ENCODE peak calls at places on chromosome 16, in four cellular contexts. G is K562, Z is GM12878, N is HepG2. B is an unnamed sample.

GRCh38 chr16:56869513-56870270 is 4.7 kb downstream of the SLC12A3 start:
- DNase-seq in G (peak; percentile 81), Z (no peak), N (peak; percentile 77), B (peak; percentile 34)

GRCh38 chr16:31476305-31477219 is 4.6 kb downstream of the TGFB1I1 start:
- DNase-seq in G (peak; percentile 94), Z (no peak), N (peak; percentile 63), B (no peak)

GRCh38 chr16:64773638-64774037 is 348.2 kb downstream of the CDH11 start:
- DNase-seq in Z (no peak), G (no peak), N (no peak), B (no peak)

GRCh38 chr16:50908468-50908867 is 166.6 kb downstream of the CYLD start:
- DNase-seq in G (no peak), Z (no peak), N (no peak), B (no peak)

GRCh38 chr16:80544326-80544725 is 3.5 kb downstream of the DYNLRB2 start:
- DNase-seq in Z (no peak), G (no peak), N (no peak), B (no peak)

GRCh38 chr16:20181386-20181785 is 107.7 kb upstream of the GPR139 start:
- DNase-seq in N (no peak), Z (no peak), G (no peak), B (no peak)

GRCh38 chr16:80040413-80040812 is 439.9 kb upstream of the MAF start:
- DNase-seq in Z (no peak), G (no peak), N (no peak), B (no peak)

GRCh38 chr16:58366247-58367031 is 25.8 kb upstream of the GINS3 start:
- DNase-seq in Z (no peak), G (peak; percentile 18), N (peak; percentile 6), B (no peak)

GRCh38 chr16:67186550-67186950 is 2.8 kb upstream of the MATCAP1 start:
- DNase-seq in N (no peak), G (no peak), Z (no peak), B (no peak)

GRCh38 chr16:3004319-3004718 is 8.4 kb upstream of the CLDN9 start:
- DNase-seq in Z (no peak), N (no peak), G (no peak), B (no peak)

GRCh38 chr16:4972938-4973587 is 14.9 kb downstream of the SEC14L5 start:
- DNase-seq in Z (no peak), G (no peak), N (no peak), B (no peak)

GRCh38 chr16:4846503-4846900 is 586 bp downstream of the GLYR1 start:
- DNase-seq in Z (no peak), N (peak; percentile 35), G (peak; percentile 22), B (peak; percentile 47)

GRCh38 chr16:4266372-4266771 is 6.5 kb downstream of the TFAP4 start:
- DNase-seq in Z (no peak), N (peak; percentile 40), G (peak; percentile 84), B (peak; percentile 50)

GRCh38 chr16:66364117-66364958 is 2.2 kb upstream of the CDH5 start:
- DNase-seq in N (no peak), G (no peak), Z (no peak), B (no peak)

GRCh38 chr16:50622029-50622428 is 59.1 kb downstream of the SNX20 start:
- DNase-seq in G (no peak), Z (no peak), N (no peak), B (no peak)

GRCh38 chr16:58755989-58756649 is 22.0 kb upstream of the GOT2 start:
- DNase-seq in N (peak; percentile 81), Z (no peak), G (peak; percentile 67), B (peak; percentile 74)

GRCh38 chr16:65782537-65783290 is 583.8 kb upstream of the CDH5 start:
- DNase-seq in Z (no peak), G (no peak), N (no peak), B (no peak)

GRCh38 chr16:50395763-50396710 is 27.2 kb upstream of the BRD7 start:
- DNase-seq in G (no peak), N (no peak), Z (no peak), B (no peak)

GRCh38 chr16:9192746-9193145 is 101.3 kb downstream of the HAPSTR1 start:
- DNase-seq in Z (no peak), N (no peak), G (no peak), B (no peak)

GRCh38 chr16:4086153-4086552 is 30.1 kb downstream of the ADCY9 start:
- DNase-seq in Z (no peak), G (no peak), N (no peak), B (no peak)

GRCh38 chr16:25823891-25824290 is 132.1 kb downstream of the HS3ST4 start:
- DNase-seq in N (no peak), G (no peak), Z (no peak), B (no peak)

GRCh38 chr16:84156342-84156784 is 11.3 kb downstream of the DNAAF1 start:
- DNase-seq in G (no peak), Z (no peak), N (no peak), B (no peak)

GRCh38 chr16:27474921-27475320 is 72.9 kb downstream of the IL21R start:
- DNase-seq in Z (no peak), N (no peak), G (no peak), B (no peak)

GRCh38 chr16:8741636-8742427 is 55.6 kb downstream of the TMEM186 start:
- DNase-seq in N (no peak), G (no peak), Z (no peak), B (no peak)

GRCh38 chr16:79754081-79754872 is 153.7 kb upstream of the MAF start:
- DNase-seq in Z (no peak), G (no peak), N (no peak), B (no peak)

GRCh38 chr16:20613471-20613887 is 37.3 kb upstream of the ACSM2B start:
- DNase-seq in Z (no peak), N (no peak), G (no peak), B (no peak)

GRCh38 chr16:28308794-28309535 is 16.6 kb downstream of the SBK1 start:
- DNase-seq in Z (no peak), N (no peak), G (no peak), B (no peak)

GRCh38 chr16:27472091-27473020 is 70.4 kb downstream of the IL21R start:
- DNase-seq in Z (no peak), G (no peak), N (no peak), B (no peak)

GRCh38 chr16:31080756-31081419 is 6.7 kb downstream of the ZNF646 start:
- DNase-seq in Z (no peak), G (no peak), N (no peak), B (no peak)

GRCh38 chr16:54143934-54144333 is 142.7 kb downstream of the IRX3 start:
- DNase-seq in G (no peak), Z (no peak), N (no peak), B (no peak)

GRCh38 chr16:12752159-12752558 is 51.5 kb downstream of the CPPED1 start:
- DNase-seq in G (no peak), N (no peak), Z (no peak), B (no peak)
- TF ChIP-seq BHLHE40 in G (no peak), N (no peak), Z (no peak), B (no peak)

GRCh38 chr16:11403534-11403795 is 58.2 kb downstream of the RMI2 start:
- DNase-seq in N (no peak), Z (no peak), G (no peak), B (no peak)

GRCh38 chr16:11401161-11402050 is 56.1 kb downstream of the RMI2 start:
- DNase-seq in Z (no peak), N (no peak), G (no peak), B (no peak)

GRCh38 chr16:11402745-11403533 is 57.7 kb downstream of the RMI2 start:
- DNase-seq in N (no peak), Z (no peak), G (no peak), B (no peak)

GRCh38 chr16:11403920-11404319 is 58.7 kb downstream of the RMI2 start:
- DNase-seq in Z (no peak), G (no peak), N (no peak), B (no peak)

DNA sequence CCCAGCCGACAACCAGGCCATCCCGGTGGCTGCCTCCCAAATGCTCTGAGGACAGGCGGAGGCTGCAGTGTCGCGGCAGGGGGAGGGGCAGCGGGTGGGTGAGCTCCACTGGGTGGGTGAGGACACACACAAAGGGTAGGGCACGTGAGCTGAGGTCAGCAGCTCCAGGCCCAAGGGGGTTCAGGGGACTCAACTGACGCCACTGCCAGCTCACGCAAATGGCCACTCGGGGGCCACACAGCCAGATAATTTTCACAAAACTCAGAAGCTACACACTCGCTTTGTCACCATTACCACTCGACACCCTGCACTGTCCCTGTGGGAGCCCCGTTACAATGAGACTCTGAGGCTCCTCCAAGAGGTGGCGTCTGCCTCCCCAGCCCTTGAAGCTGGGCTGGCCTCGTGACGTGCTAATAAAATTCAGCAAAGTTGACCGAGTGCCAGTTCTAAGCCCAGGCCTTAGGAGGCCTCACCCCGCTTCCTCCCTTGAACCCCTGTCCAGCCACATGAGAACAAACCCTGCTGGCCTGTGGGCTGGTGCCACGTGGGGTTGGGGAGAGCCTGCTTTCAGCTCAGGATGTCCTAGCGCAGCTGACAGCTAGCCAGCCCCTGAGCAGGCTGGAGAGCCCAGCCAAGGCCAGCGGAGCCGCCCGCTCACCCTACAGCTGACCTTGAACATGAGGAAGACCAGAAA is 56.9 kb downstream of the RMI2 start:
- DNase-seq in N (no peak), Z (no peak), G (no peak), B (no peak)
- TF ChIP-seq TARDBP in N (no peak), Z (no peak), G (no peak), B (no peak)

DNA sequence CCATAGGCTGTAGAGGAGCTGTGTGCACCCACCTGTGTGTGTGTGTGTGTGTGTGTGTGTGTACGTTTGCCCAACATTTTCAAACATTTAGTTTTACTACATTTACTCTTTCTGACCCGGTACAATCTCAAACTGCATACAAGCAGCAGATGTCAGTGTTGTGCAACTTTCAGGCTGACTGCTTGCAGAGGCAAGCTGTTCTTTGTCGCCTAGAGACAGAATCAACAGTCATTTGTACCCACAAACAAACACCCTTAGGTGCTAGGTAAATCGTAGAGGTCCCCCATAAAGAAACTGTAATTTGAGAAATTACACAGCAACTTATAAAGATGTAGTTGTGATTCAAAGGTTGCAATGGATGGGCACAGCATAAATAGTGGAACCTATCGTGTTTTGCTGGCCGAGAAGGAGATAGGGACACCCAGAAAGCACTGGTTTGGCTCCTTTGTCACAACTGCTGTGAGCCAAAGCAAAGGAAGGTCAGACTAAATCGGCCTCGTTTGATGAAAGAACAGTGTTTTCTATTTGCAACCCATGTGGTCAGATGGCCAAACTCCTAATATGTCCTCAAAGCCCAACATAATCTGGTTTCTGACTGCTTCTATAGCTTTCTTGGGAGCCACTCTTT is 478.4 kb downstream of the TOX3 start:
- DNase-seq in N (peak; percentile 35), Z (no peak), G (no peak), B (peak; percentile 14)
- TF ChIP-seq BHLHE40 in N (no peak), Z (no peak), G (no peak), B (no peak)

DNA sequence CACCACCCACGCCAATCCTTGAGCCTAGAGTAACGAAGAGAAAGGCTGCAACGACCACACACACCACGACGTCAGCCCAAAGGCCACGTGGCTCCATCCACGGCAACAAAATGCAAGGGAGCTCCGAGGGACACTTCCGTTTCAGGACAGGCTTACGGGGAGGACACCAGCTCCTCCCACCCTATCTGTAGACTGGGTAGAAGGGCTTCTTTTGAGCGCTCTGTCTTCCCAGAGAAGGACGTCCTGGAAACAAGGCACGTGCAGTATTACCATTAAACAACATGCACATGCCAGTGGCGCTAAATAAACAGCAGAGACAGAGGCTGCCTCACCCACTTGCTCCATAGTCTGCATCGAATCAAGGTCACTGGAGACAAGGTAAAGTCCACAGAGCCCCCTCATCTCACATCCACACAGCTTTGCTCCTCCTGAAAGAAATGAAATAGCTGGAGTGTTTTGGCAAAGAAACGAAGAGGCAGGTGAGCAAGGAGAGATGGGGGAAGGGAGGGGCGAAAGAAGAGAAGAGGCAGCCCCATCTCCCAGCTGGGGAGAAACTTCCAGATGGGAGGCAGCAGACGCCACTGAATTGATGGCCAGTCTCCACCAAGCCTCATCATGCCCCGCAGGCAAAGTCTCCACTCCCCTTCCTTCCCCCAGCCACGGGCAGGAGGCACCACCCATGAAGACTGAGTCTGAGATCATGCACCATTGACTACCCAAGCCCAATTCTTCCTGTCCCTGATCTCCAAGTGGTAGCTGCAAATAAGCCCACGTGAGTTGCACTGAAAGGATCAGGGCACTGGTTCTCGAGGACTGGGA is 24.0 kb downstream of the ZFHX3 start:
- DNase-seq in Z (no peak), N (peak; percentile 77), G (no peak), B (no peak)
- TF ChIP-seq TARDBP in Z (no peak), N (peak; percentile 56), G (no peak), B (no peak)

B was measured in HEK293T.